ENCODE peak calls at places on chromosome 17, in four cellular contexts. V is aorta, F is ovary, G is uterus. R is an unnamed sample.

GRCh38 chr17:50149099-50149424 is 1.4 kb downstream of the PPP1R9B start:
- DNase-seq in V (no peak), F (no peak), G (no peak), R (no peak)

GRCh38 chr17:35969558-35970442 is 11.5 kb downstream of the CCL16 start:
- DNase-seq in V (peak; percentile 74), F (peak; percentile 67), G (peak; percentile 33), R (peak; percentile 26)

GRCh38 chr17:44628234-44629188 is 27.8 kb upstream of the MEIOC start:
- DNase-seq in V (peak; percentile 78), F (peak; percentile 54), G (peak; percentile 20), R (peak; percentile 65)

GRCh38 chr17:15291674-15292361 is 26.7 kb upstream of the PMP22 start:
- DNase-seq in V (no peak), F (no peak), G (no peak), R (no peak)

GRCh38 chr17:69525920-69526841 is 111.7 kb downstream of the MAP2K6 start:
- DNase-seq in V (no peak), F (no peak), G (peak; percentile 22), R (no peak)

GRCh38 chr17:29251969-29252866 is 5.6 kb downstream of the CRYBA1 start:
- DNase-seq in V (no peak), F (no peak), G (no peak), R (no peak)

GRCh38 chr17:68204736-68205135 is 43.1 kb upstream of the AMZ2 start:
- DNase-seq in V (no peak), F (peak; percentile 39), G (peak; percentile 36), R (no peak)

GRCh38 chr17:57989011-57989345 is 924 bp upstream of the VEZF1 start:
- DNase-seq in V (no peak), F (no peak), G (peak; percentile 26), R (no peak)

GRCh38 chr17:36899250-36900129 is 37.8 kb upstream of the LHX1 start:
- DNase-seq in V (no peak), F (no peak), G (no peak), R (peak; percentile 34)

GRCh38 chr17:60656499-60656898 is 21.2 kb upstream of the BCAS3 start:
- DNase-seq in V (no peak), F (no peak), G (no peak), R (no peak)
- H3K4me3 ChIP-seq in V (no peak overlapping the region), F (no peak overlapping the region), G (no peak overlapping the region), R (no peak overlapping the region)

GRCh38 chr17:559699-560378 is 154.8 kb downstream of the VPS53 start:
- DNase-seq in V (no peak), F (no peak), G (no peak), R (peak; percentile 69)

GRCh38 chr17:561118-561517 is 153.5 kb downstream of the VPS53 start:
- DNase-seq in V (no peak), F (no peak), G (no peak), R (no peak)

GRCh38 chr17:560379-560935 is 154.2 kb downstream of the VPS53 start:
- DNase-seq in V (no peak), F (no peak), G (no peak), R (no peak)

GRCh38 chr17:556431-556995 is 158.1 kb downstream of the VPS53 start:
- DNase-seq in V (no peak), F (no peak), G (no peak), R (no peak)

DNA sequence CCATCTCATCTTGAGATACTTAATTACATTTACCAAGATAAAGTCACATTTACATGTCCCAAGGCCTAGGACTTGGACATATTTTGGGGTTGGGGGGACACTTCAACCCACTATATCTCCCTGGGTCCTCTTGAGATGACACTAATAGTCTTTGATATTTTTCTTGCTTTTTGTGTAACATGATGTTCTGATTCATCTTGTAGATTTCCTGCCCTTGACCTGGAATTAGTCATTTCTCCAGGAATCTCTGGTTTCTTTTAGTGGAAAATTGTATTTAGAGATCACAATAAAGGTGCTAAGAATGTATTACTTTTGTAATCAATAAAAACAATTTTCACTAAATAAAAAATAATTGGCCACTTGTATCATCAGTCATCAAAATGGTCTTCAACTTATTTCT is 157.3 kb downstream of the VPS53 start:
- DNase-seq in V (no peak), F (no peak), G (no peak), R (no peak)
- H3K36me3 ChIP-seq in V (peaks cover 8% of the 10 kb centered on the region), F (no peaks in the 10 kb centered on the region), G (no peaks in the 10 kb centered on the region), R (peaks cover 1% of the 10 kb centered on the region)

DNA sequence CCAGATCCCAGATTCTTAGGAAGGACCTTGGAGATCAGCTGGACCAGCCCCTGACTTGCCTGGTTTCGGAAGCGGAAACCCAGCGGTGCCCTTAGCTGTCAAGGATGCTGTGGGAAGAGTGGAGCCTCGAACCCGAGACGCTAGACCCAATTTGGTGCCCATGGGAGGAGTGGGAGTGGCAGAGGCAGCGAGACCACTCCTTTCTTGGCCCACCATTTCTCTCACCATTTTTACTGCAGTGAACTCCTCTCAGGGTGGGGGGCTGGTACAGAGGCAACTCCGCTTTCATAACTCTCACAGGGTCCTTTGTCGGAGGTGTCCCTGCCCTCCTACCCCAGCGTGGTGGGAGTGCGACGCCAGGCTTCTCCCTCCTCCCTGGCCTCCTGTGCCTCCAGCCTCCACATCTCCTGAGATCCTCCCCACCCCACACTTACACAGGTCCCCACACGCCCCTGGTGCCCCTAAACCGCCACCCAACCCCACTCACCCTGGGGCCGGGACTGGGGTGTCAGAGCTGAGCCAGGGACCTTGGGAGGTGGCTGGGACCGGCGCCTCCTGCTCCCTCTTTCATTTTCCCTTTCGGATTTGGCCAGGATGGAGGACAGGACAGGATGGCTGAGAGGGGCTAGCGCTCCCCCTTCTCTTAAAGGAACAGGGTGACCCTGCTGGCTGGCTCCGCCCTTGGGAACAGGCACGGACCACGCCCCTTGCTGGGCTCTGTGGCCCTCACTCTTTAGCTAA is at the start of gene GJD3:
- DNase-seq in V (no peak), F (no peak), G (no peak), R (no peak)
- H3K4me3 ChIP-seq in V (no peak within 1 kb of the TSS), F (peak within 1 kb of the TSS; percentile 26), G (peak within 1 kb of the TSS; percentile 38), R (peak within 1 kb of the TSS; percentile 47)

GRCh38 chr17:18278867-18279266 is 18.4 kb downstream of the MIEF2 start:
- DNase-seq in V (no peak), F (no peak), G (no peak), R (no peak)
- H3K36me3 ChIP-seq in V (peaks cover 15% of the 10 kb centered on the region), F (no peaks in the 10 kb centered on the region), G (no peaks in the 10 kb centered on the region), R (peaks cover 8% of the 10 kb centered on the region)

GRCh38 chr17:78214706-78215061 is 631 bp downstream of the BIRC5 start:
- DNase-seq in V (no peak), F (no peak), G (no peak), R (no peak)
- H3K4me3 ChIP-seq in V (no peak overlapping the region), F (no peak overlapping the region), G (no peak overlapping the region), R (peak overlapping the region; percentile 95)

GRCh38 chr17:63420868-63421680 is 25.0 kb downstream of the CYB561 start:
- DNase-seq in V (no peak), F (no peak), G (no peak), R (no peak)

GRCh38 chr17:63421681-63422645 is 24.1 kb downstream of the CYB561 start:
- DNase-seq in V (no peak), F (no peak), G (no peak), R (no peak)

GRCh38 chr17:63419398-63419797 is 26.7 kb downstream of the CYB561 start:
- DNase-seq in V (no peak), F (no peak), G (no peak), R (no peak)

GRCh38 chr17:63418540-63418939 is 27.6 kb downstream of the CYB561 start:
- DNase-seq in V (no peak), F (no peak), G (no peak), R (no peak)

DNA sequence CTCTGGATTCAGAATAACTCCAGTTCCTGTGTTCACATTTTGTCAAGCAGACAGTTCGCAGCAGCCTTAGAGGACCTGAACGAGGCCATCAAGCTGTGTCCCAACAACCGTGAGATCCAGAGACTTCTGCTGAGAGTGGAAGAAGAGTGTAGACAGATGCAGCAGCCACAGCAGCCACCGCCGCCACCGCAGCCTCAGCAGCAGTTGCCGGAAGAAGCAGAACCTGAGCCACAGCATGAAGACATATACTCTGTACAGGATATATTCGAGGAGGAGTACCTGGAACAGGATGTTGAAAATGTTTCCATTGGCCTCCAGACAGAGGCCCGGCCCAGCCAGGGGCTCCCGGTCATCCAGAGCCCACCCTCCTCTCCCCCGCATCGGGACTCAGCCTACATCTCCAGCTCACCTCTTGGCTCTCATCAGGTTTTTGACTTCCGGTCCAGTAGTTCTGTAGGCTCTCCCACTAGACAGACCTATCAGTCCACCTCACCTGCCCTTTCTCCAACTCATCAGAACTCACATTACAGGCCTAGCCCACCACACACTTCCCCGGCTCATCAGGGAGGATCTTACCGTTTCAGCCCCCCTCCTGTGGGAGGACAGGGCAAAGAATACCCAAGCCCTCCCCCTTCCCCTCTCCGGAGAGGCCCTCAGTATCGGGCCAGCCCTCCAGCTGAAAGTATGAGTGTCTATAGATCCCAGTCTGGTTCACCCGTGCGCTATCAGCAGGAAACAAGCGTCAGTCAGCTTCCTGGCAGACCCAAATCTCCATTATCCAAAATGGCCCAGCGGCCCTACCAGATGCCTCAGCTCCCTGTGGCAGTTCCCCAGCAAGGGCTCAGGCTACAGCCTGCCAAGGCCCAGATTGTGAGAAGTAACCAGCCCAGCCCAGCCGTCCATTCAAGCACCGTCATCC is 25.9 kb downstream of the CYB561 start:
- DNase-seq in V (no peak), F (no peak), G (no peak), R (no peak)
- H3K36me3 ChIP-seq in V (peaks cover 1% of the 10 kb centered on the region), F (no peaks in the 10 kb centered on the region), G (no peaks in the 10 kb centered on the region), R (peaks cover 4% of the 10 kb centered on the region)

DNA sequence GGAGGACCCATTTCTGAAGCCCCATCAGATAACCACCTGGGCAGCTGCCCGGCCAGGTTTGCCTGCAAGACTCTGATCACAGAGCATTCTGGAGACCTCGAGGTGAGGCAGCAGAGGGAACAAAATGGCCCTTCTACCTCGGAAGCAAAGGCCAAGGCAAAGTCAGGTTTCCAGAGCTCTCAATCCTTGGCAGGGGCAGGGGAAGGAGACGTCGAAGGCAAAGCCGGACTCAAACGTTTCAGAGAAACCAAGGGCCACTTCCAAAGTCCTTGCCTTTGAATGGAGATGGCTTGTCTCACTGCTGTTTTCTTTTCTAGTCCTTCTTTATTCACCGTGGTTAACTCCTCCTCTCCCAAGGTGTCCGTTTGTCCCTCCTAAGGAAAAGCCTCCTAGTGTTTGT is 355.3 kb downstream of the SOX9 start:
- DNase-seq in V (no peak), F (no peak), G (no peak), R (no peak)
- H3K4me3 ChIP-seq in V (no peak overlapping the region), F (no peak overlapping the region), G (no peak overlapping the region), R (no peak overlapping the region)

DNA sequence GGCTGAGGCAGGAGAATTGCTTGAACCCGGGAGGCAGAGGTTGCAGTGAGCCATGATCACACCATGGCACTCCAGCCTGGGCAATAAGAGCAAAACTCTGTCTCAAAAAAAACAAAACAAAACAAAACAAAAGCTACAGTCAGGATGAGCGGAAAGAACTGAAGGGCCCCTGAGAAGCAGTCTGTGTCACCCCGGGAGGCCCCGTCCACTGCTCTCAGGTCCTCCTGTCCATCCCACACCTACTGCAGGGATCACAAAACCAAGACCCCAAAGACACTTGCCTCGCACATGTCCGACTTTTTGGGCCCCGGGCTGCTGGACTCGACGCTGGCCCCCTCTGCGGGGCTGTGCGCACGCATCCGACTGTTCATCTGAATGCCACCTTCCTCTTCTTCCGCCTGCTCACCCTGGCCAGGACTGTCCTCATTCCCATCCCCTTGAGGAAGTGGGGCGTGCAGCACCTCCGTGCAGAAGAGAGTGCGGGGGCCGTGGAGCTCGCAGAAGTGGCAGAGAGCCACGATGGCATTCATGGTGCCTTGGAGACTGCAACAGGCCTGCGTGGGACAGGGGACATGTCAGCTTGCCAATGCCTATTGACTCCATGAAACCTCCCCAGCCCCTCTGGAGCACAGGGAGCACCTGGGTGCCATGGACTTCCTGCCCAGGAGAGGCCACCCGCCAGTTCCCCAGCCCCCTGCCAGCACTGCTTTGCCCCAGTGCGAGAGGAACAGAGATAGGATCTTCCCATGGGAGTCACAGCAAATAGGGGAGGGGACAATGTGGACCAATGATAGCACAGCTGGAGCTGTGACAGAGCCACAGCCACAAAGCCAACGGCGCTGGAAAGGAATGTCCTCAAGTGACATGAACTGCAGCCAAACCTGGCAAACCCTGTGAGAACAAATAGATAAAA is 9.1 kb downstream of the FLCN start:
- DNase-seq in V (no peak), F (no peak), G (no peak), R (no peak)
- H3K36me3 ChIP-seq in V (peaks cover 16% of the 10 kb centered on the region), F (no peaks in the 10 kb centered on the region), G (no peaks in the 10 kb centered on the region), R (peaks cover 9% of the 10 kb centered on the region)